ENCODE peak calls at places on chromosomes 2 and 18, in four cellular contexts. One of them, this sample, is unnamed.

GRCh38 chr2:37472959-37473358 is 128.5 kb downstream of the QPCT start:
- DNase-seq in endothelial cell: no peak
- DNase-seq in activated CD8-positive, alpha-beta memory T cell treated with anti-CD3 and anti-CD28 coated beads for 24 hours: no peak
- DNase-seq in ovary: no peak
- DNase-seq in this sample: no peak

GRCh38 chr2:198775737-198776136 is 682.0 kb downstream of the SATB2 start:
- DNase-seq in endothelial cell: no peak
- DNase-seq in activated CD8-positive, alpha-beta memory T cell treated with anti-CD3 and anti-CD28 coated beads for 24 hours: no peak
- DNase-seq in ovary: no peak
- DNase-seq in this sample: no peak

GRCh38 chr2:219675206-219675605 is 47.8 kb downstream of the SLC4A3 start:
- DNase-seq in endothelial cell: no peak
- DNase-seq in activated CD8-positive, alpha-beta memory T cell treated with anti-CD3 and anti-CD28 coated beads for 24 hours: peak
- DNase-seq in ovary: no peak
- DNase-seq in this sample: no peak

GRCh38 chr18:13584826-13585225 is 141.5 kb downstream of the FAM210A start:
- DNase-seq in endothelial cell: no peak
- DNase-seq in activated CD8-positive, alpha-beta memory T cell treated with anti-CD3 and anti-CD28 coated beads for 24 hours: no peak
- DNase-seq in ovary: no peak
- DNase-seq in this sample: no peak

GRCh38 chr2:71905205-71905604 is 242.5 kb downstream of the CYP26B1 start:
- DNase-seq in endothelial cell: no peak
- DNase-seq in activated CD8-positive, alpha-beta memory T cell treated with anti-CD3 and anti-CD28 coated beads for 24 hours: no peak
- DNase-seq in ovary: no peak
- DNase-seq in this sample: no peak

GRCh38 chr2:60793169-60793568 is 37.1 kb downstream of the PAPOLG start:
- DNase-seq in endothelial cell: no peak
- DNase-seq in activated CD8-positive, alpha-beta memory T cell treated with anti-CD3 and anti-CD28 coated beads for 24 hours: no peak
- DNase-seq in ovary: no peak
- DNase-seq in this sample: no peak

GRCh38 chr2:240728827-240729226 is 37.2 kb downstream of the AQP12A start:
- DNase-seq in endothelial cell: no peak
- DNase-seq in activated CD8-positive, alpha-beta memory T cell treated with anti-CD3 and anti-CD28 coated beads for 24 hours: no peak
- DNase-seq in ovary: no peak
- DNase-seq in this sample: no peak

GRCh38 chr18:45046226-45046625 is 365.5 kb downstream of the SETBP1 start:
- DNase-seq in endothelial cell: no peak
- DNase-seq in activated CD8-positive, alpha-beta memory T cell treated with anti-CD3 and anti-CD28 coated beads for 24 hours: no peak
- DNase-seq in ovary: no peak
- DNase-seq in this sample: no peak

GRCh38 chr2:40208478-40208877 is 243.4 kb downstream of the SLC8A1 start:
- DNase-seq in endothelial cell: no peak
- DNase-seq in activated CD8-positive, alpha-beta memory T cell treated with anti-CD3 and anti-CD28 coated beads for 24 hours: no peak
- DNase-seq in ovary: no peak
- DNase-seq in this sample: no peak

GRCh38 chr2:143545643-143546275 is 416.5 kb downstream of the ARHGAP15 start:
- DNase-seq in endothelial cell: no peak
- DNase-seq in activated CD8-positive, alpha-beta memory T cell treated with anti-CD3 and anti-CD28 coated beads for 24 hours: no peak
- DNase-seq in ovary: no peak
- DNase-seq in this sample: no peak

GRCh38 chr18:61972389-61973264 is 79.8 kb upstream of the RNF152 start:
- DNase-seq in endothelial cell: no peak
- DNase-seq in activated CD8-positive, alpha-beta memory T cell treated with anti-CD3 and anti-CD28 coated beads for 24 hours: no peak
- DNase-seq in ovary: no peak
- DNase-seq in this sample: no peak

GRCh38 chr2:36294290-36294689 is 61.3 kb upstream of the CRIM1 start:
- DNase-seq in endothelial cell: no peak
- DNase-seq in activated CD8-positive, alpha-beta memory T cell treated with anti-CD3 and anti-CD28 coated beads for 24 hours: no peak
- DNase-seq in ovary: no peak
- DNase-seq in this sample: no peak

GRCh38 chr18:45228989-45229388 is 386.3 kb upstream of the SLC14A2 start:
- DNase-seq in endothelial cell: no peak
- DNase-seq in activated CD8-positive, alpha-beta memory T cell treated with anti-CD3 and anti-CD28 coated beads for 24 hours: no peak
- DNase-seq in ovary: no peak
- DNase-seq in this sample: no peak

GRCh38 chr2:177669201-177669600 is 276.6 kb downstream of the AGPS start:
- DNase-seq in endothelial cell: no peak
- DNase-seq in activated CD8-positive, alpha-beta memory T cell treated with anti-CD3 and anti-CD28 coated beads for 24 hours: no peak
- DNase-seq in ovary: no peak
- DNase-seq in this sample: no peak

GRCh38 chr2:106602042-106602441 is 114.9 kb downstream of the CD8B2 start:
- DNase-seq in endothelial cell: no peak
- DNase-seq in activated CD8-positive, alpha-beta memory T cell treated with anti-CD3 and anti-CD28 coated beads for 24 hours: no peak
- DNase-seq in ovary: no peak
- DNase-seq in this sample: no peak

GRCh38 chr18:27843783-27844415 is 333.0 kb downstream of the CDH2 start:
- DNase-seq in endothelial cell: no peak
- DNase-seq in activated CD8-positive, alpha-beta memory T cell treated with anti-CD3 and anti-CD28 coated beads for 24 hours: no peak
- DNase-seq in ovary: no peak
- DNase-seq in this sample: no peak

GRCh38 chr18:70333757-70334156 is 44.9 kb downstream of the SOCS6 start:
- DNase-seq in endothelial cell: no peak
- DNase-seq in activated CD8-positive, alpha-beta memory T cell treated with anti-CD3 and anti-CD28 coated beads for 24 hours: no peak
- DNase-seq in ovary: no peak
- DNase-seq in this sample: peak

GRCh38 chr2:145043399-145043834 is 523.5 kb upstream of the ZEB2 start:
- DNase-seq in endothelial cell: no peak
- DNase-seq in activated CD8-positive, alpha-beta memory T cell treated with anti-CD3 and anti-CD28 coated beads for 24 hours: no peak
- DNase-seq in ovary: no peak
- DNase-seq in this sample: no peak

GRCh38 chr2:40242315-40242714 is 209.6 kb downstream of the SLC8A1 start:
- DNase-seq in endothelial cell: no peak
- DNase-seq in activated CD8-positive, alpha-beta memory T cell treated with anti-CD3 and anti-CD28 coated beads for 24 hours: no peak
- DNase-seq in ovary: no peak
- DNase-seq in this sample: no peak

GRCh38 chr2:181998045-181998444 is 12.4 kb downstream of the PPP1R1C start:
- DNase-seq in endothelial cell: no peak
- DNase-seq in activated CD8-positive, alpha-beta memory T cell treated with anti-CD3 and anti-CD28 coated beads for 24 hours: no peak
- DNase-seq in ovary: no peak
- DNase-seq in this sample: no peak

GRCh38 chr18:76977681-76978234 is 154.8 kb downstream of the MBP start:
- DNase-seq in endothelial cell: no peak
- DNase-seq in activated CD8-positive, alpha-beta memory T cell treated with anti-CD3 and anti-CD28 coated beads for 24 hours: no peak
- DNase-seq in ovary: no peak
- DNase-seq in this sample: no peak

This sample was measured in adrenal gland.